ENCODE peak calls at places on chromosomes 12 and 14, in eight cellular contexts. L, H, V, R, S, N, I and O are unnamed samples.

GRCh38 chr14:32258574-32258973 is 55.5 kb upstream of the RNU6-8 start:
- DNase-seq in S (peak; percentile 54), V (no peak), L (no peak), N (no peak), H (no peak), R (no peak), I (no peak), O (no peak)

GRCh38 chr12:8948711-8949524 is 527 bp downstream of the M6PR start:
- DNase-seq in L (peak; percentile 10), I (peak; percentile 48), N (peak; percentile 7), V (peak; percentile 37), H (no peak), S (no peak), R (peak; percentile 16), O (no peak)

GRCh38 chr14:20412876-20413784 is at the start of gene TEP1:
- DNase-seq in N (peak; percentile 62), I (peak; percentile 83), S (peak; percentile 95), R (peak; percentile 88), H (peak; percentile 94), V (peak; percentile 85), L (peak; percentile 94), O (peak; percentile 84)

GRCh38 chr12:125841332-125841731 is 776.1 kb downstream of the AACS start:
- DNase-seq in N (no peak), H (no peak), V (no peak), S (no peak), I (no peak), R (no peak), L (no peak), O (no peak)

GRCh38 chr14:65260786-65261185 is 151.7 kb upstream of the FUT8 start:
- DNase-seq in R (no peak), I (no peak), V (no peak), L (no peak), N (no peak), H (no peak), S (no peak), O (no peak)

GRCh38 chr12:10214131-10214876 is 1.6 kb downstream of the GABARAPL1 start:
- DNase-seq in N (no peak), H (no peak), V (no peak), I (no peak), L (no peak), S (no peak), R (no peak), O (no peak)

GRCh38 chr14:89061696-89062095 is 237.2 kb downstream of the TTC8 start:
- DNase-seq in R (no peak), N (no peak), V (no peak), I (no peak), S (no peak), L (no peak), H (no peak), O (no peak)

GRCh38 chr12:80912906-80913769 is 24.6 kb downstream of the LIN7A start:
- DNase-seq in R (no peak), N (no peak), I (no peak), H (no peak), V (no peak), L (no peak), S (no peak), O (no peak)

GRCh38 chr14:91388551-91388975 is 29.1 kb downstream of the CCDC88C start:
- DNase-seq in N (no peak), H (no peak), L (peak; percentile 55), I (no peak), V (no peak), S (no peak), R (no peak), O (no peak)

GRCh38 chr12:46533723-46534122 is 161.2 kb upstream of the SLC38A2 start:
- DNase-seq in N (no peak), L (no peak), R (no peak), I (no peak), S (no peak), H (no peak), V (no peak), O (no peak)
- H3K4me1 ChIP-seq in N (peaks cover 64% of the 10 kb centered on the region), L (no peaks in the 10 kb centered on the region), R (peaks cover 11% of the 10 kb centered on the region), I (no peaks in the 10 kb centered on the region), S (peaks cover 9% of the 10 kb centered on the region), H (peaks cover 15% of the 10 kb centered on the region), V (peaks cover 6% of the 10 kb centered on the region), O (no peaks in the 10 kb centered on the region)

DNA sequence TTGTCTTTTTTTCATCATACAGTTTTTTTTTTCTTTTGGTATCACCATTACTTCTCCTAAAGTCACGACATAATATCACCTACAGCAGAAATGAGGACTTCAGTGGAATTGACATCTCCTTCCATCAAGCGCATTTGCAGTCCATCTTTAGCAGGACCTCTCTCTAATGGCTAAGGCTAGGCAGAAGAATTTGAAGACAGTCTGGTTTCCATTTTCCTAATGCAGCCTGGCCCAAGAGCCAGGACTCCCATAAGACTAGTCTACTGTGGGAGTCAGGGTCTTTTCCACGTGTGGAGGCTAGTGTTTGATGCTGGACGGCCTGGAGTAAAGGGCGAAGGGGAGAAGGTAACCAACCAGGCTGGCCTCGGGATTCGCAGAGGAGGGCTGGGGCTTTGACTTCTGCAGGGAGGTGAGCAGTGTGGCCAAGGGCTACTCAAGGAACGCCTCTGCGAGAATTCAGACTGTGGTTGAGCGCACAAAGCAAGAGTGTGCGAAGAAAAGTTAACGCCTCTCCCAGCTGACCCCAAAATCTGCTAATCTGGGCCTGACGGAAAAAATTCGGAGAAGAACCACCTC is 740 bp upstream of the ZNF740 start:
- DNase-seq in H (no peak), I (no peak), N (no peak), V (no peak), R (no peak), L (peak; percentile 45), S (no peak), O (no peak)
- TF ChIP-seq EP300 in H (no peak), I (no peak), N (no peak), V (no peak), R (no peak), L (no peak), S (no peak), O (no peak)

GRCh38 chr12:2287151-2287550 is 234.4 kb downstream of the CACNA1C start:
- DNase-seq in I (no peak), R (no peak), S (no peak), H (no peak), N (no peak), V (no peak), L (no peak), O (no peak)
- H3K4me1 ChIP-seq in I (peaks cover 7% of the 10 kb centered on the region), R (no peaks in the 10 kb centered on the region), S (peaks cover 92% of the 10 kb centered on the region), H (peaks cover 46% of the 10 kb centered on the region), N (no peaks in the 10 kb centered on the region), V (peaks cover 4% of the 10 kb centered on the region), L (peaks cover 20% of the 10 kb centered on the region), O (no peaks in the 10 kb centered on the region)

GRCh38 chr12:18750087-18750486 is 12.2 kb downstream of the CAPZA3 start:
- DNase-seq in R (no peak), S (no peak), L (no peak), N (no peak), I (no peak), H (no peak), V (no peak), O (no peak)
- TF ChIP-seq EP300 in R (no peak), S (no peak), L (no peak), N (no peak), I (no peak), H (no peak), V (no peak), O (no peak)

DNA sequence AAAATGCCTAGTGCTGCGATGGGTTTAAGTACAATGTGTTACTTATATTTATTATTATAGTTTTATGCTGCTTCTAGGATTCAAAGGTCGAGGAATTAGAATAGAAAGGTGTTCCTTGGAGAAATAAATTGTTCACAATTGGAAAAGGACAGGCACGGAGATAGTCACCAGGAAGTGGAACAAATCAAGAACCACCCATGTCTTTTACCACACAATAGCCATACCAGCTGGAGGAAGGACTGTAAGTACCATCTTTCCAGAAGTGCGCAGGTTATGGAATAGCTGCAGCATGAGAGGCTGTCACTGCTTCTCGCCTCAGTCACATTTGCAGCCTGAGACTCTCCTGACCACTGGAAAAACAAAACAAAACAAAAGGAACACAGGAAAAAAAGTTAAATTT is 40.5 kb upstream of the MANSC4 start:
- DNase-seq in I (no peak), N (no peak), H (no peak), S (no peak), R (no peak), L (no peak), V (no peak), O (no peak)
- H3K4me1 ChIP-seq in I (no peaks in the 10 kb centered on the region), N (peaks cover 34% of the 10 kb centered on the region), H (peaks cover 6% of the 10 kb centered on the region), S (peaks cover 14% of the 10 kb centered on the region), R (peaks cover 5% of the 10 kb centered on the region), L (no peaks in the 10 kb centered on the region), V (peaks cover 2% of the 10 kb centered on the region), O (no peaks in the 10 kb centered on the region)

GRCh38 chr12:61531195-61531594 is 729.0 kb upstream of the USP15 start:
- DNase-seq in R (no peak), H (no peak), N (no peak), L (no peak), I (no peak), V (no peak), S (no peak), O (no peak)
- TF ChIP-seq EP300 in R (no peak), H (no peak), N (no peak), L (no peak), I (no peak), V (no peak), S (no peak), O (no peak)